ENCODE peak calls at places on chromosome 11, in ten cellular contexts. S is fibroblast of mammary gland; H is bronchial epithelial cell; W is CD8-positive, alpha-beta T cell; M is choroid plexus epithelial cell; K is HFF-Myc; Y is GM06990; N is uterus; P is lung; Q is lower leg skin. T is an unnamed sample.
A peak's percentile ranks its signal among the peaks of the same experiment; 100 is the strongest.

GRCh38 chr11:31529189-31529588 is 19.6 kb downstream of the ELP4 start:
- DNase-seq in S (no peak), H (no peak), W (no peak), M (no peak), K (no peak), Y (no peak), N (no peak), P (no peak), Q (no peak), T (no peak)

GRCh38 chr11:118929496-118930151 is 3.9 kb upstream of the BCL9L start:
- DNase-seq in S (peak; percentile 71), H (peak; percentile 66), W (peak; percentile 70), M (peak; percentile 88), K (no peak), Y (peak; percentile 69), N (peak; percentile 93), P (peak; percentile 90), Q (peak; percentile 88), T (peak; percentile 64)

GRCh38 chr11:46741600-46742484 is 22.8 kb downstream of the F2 start:
- DNase-seq in S (peak; percentile 18), H (no peak), W (no peak), M (no peak), K (no peak), Y (no peak), N (no peak), P (no peak), Q (no peak), T (no peak)

GRCh38 chr11:72642815-72643511 is 31.3 kb downstream of the PDE2A start:
- DNase-seq in S (peak; percentile 23), H (peak; percentile 51), W (peak; percentile 40), M (peak; percentile 47), K (no peak), Y (peak; percentile 75), N (peak; percentile 38), P (peak; percentile 45), Q (peak; percentile 21), T (peak; percentile 26)

GRCh38 chr11:95330332-95330731 is 99.3 kb upstream of the SESN3 start:
- DNase-seq in S (no peak), H (no peak), W (no peak), M (no peak), K (no peak), Y (no peak), N (no peak), P (no peak), Q (no peak), T (no peak)

GRCh38 chr11:84887055-84887629 is 740.0 kb downstream of the DLG2 start:
- DNase-seq in S (peak; percentile 17), H (no peak), W (no peak), M (peak; percentile 31), K (no peak), Y (no peak), N (no peak), P (no peak), Q (no peak), T (no peak)

GRCh38 chr11:46906596-46906995 is 11.8 kb downstream of the LRP4 start:
- DNase-seq in S (no peak), H (no peak), W (no peak), M (peak; percentile 20), K (no peak), Y (no peak), N (no peak), P (no peak), Q (no peak), T (peak; percentile 49)

GRCh38 chr11:7890417-7891179 is 40.5 kb downstream of the OR10A6 start:
- DNase-seq in S (peak; percentile 15), H (no peak), W (no peak), M (no peak), K (no peak), Y (peak; percentile 13), N (no peak), P (no peak), Q (no peak), T (peak; percentile 49)

GRCh38 chr11:121418625-121419114 is 33.4 kb upstream of the SORL1 start:
- DNase-seq in S (no peak), H (no peak), W (peak; percentile 35), M (no peak), K (no peak), Y (no peak), N (no peak), P (peak; percentile 50), Q (peak; percentile 44), T (no peak)

GRCh38 chr11:112150517-112150916 is 13.4 kb downstream of the IL18 start:
- DNase-seq in S (no peak), H (no peak), W (no peak), M (no peak), K (no peak), Y (no peak), N (no peak), P (no peak), Q (no peak), T (no peak)

GRCh38 chr11:61054927-61055562 is 47.2 kb upstream of the CD5 start:
- DNase-seq in S (no peak), H (no peak), W (no peak), M (no peak), K (no peak), Y (no peak), N (no peak), P (no peak), Q (no peak), T (no peak)

GRCh38 chr11:73493838-73494598 is 103.9 kb downstream of the FAM168A start:
- DNase-seq in S (peak; percentile 81), H (peak; percentile 82), W (no peak), M (peak; percentile 64), K (no peak), Y (no peak), N (no peak), P (no peak), Q (peak; percentile 15), T (peak; percentile 85)

GRCh38 chr11:3133456-3134217 is 31.5 kb downstream of the OSBPL5 start:
- DNase-seq in S (no peak), H (no peak), W (no peak), M (no peak), K (no peak), Y (no peak), N (peak; percentile 10), P (no peak), Q (no peak), T (no peak)

GRCh38 chr11:46265764-46266163 is 11.7 kb upstream of the CREB3L1 start:
- DNase-seq in S (no peak), H (no peak), W (no peak), M (no peak), K (no peak), Y (no peak), N (no peak), P (no peak), Q (no peak), T (no peak)

GRCh38 chr11:93100211-93100610 is 97.6 kb downstream of the SLC36A4 start:
- DNase-seq in S (peak; percentile 21), H (peak; percentile 25), W (no peak), M (peak; percentile 33), K (no peak), Y (no peak), N (no peak), P (no peak), Q (no peak), T (no peak)

GRCh38 chr11:110601941-110602340 is 110.3 kb downstream of the ARHGAP20 start:
- DNase-seq in S (no peak), H (no peak), W (no peak), M (no peak), K (no peak), Y (no peak), N (no peak), P (no peak), Q (no peak), T (no peak)

GRCh38 chr11:103257360-103257759 is 148.1 kb downstream of the DYNC2H1 start:
- DNase-seq in S (peak; percentile 34), H (peak; percentile 46), W (no peak), M (peak; percentile 57), K (no peak), Y (no peak), N (no peak), P (no peak), Q (no peak), T (peak; percentile 6)
- TF ChIP-seq CTCF in S (peak; percentile 26), H (peak; percentile 32), W (no peak), M (peak; percentile 54), K (peak; percentile 19), Y (no peak), N (no peak), P (no peak), Q (no peak), T (peak; percentile 27)

GRCh38 chr11:127130321-127130720 is 129.8 kb upstream of the KIRREL3 start:
- DNase-seq in S (no peak), H (no peak), W (no peak), M (no peak), K (no peak), Y (no peak), N (no peak), P (no peak), Q (no peak), T (no peak)

GRCh38 chr11:127126956-127127355 is 126.4 kb upstream of the KIRREL3 start:
- DNase-seq in S (no peak), H (no peak), W (no peak), M (no peak), K (no peak), Y (no peak), N (no peak), P (no peak), Q (no peak), T (no peak)
- H3K4me3 ChIP-seq in S (no peak overlapping the region), H (no peak overlapping the region), W (no peak overlapping the region), M (no peak overlapping the region), K (no peak overlapping the region), Y (no peak overlapping the region), N (no peak overlapping the region), P (no peak overlapping the region), Q (no peak overlapping the region), T (no peak overlapping the region)

GRCh38 chr11:56521955-56522354 is 21.1 kb downstream of the OR5M11 start:
- DNase-seq in S (no peak), H (no peak), W (no peak), M (no peak), K (no peak), Y (no peak), N (no peak), P (no peak), Q (no peak), T (no peak)
- TF ChIP-seq CTCF in S (no peak), H (no peak), W (no peak), M (no peak), K (no peak), Y (no peak), N (no peak), P (no peak), Q (no peak), T (no peak)

GRCh38 chr11:115929618-115930129 is 425.5 kb upstream of the CADM1 start:
- DNase-seq in S (no peak), H (no peak), W (no peak), M (no peak), K (no peak), Y (peak; percentile 58), N (no peak), P (no peak), Q (no peak), T (no peak)

GRCh38 chr11:115933564-115933963 is 429.3 kb upstream of the CADM1 start:
- DNase-seq in S (no peak), H (no peak), W (no peak), M (no peak), K (no peak), Y (no peak), N (no peak), P (no peak), Q (no peak), T (no peak)

GRCh38 chr11:115930276-115930675 is 426.1 kb upstream of the CADM1 start:
- DNase-seq in S (no peak), H (no peak), W (no peak), M (no peak), K (no peak), Y (no peak), N (no peak), P (no peak), Q (no peak), T (no peak)

GRCh38 chr11:115930886-115931537 is 426.8 kb upstream of the CADM1 start:
- DNase-seq in S (no peak), H (no peak), W (no peak), M (no peak), K (no peak), Y (no peak), N (no peak), P (no peak), Q (no peak), T (no peak)

GRCh38 chr11:115931684-115932083 is 427.5 kb upstream of the CADM1 start:
- DNase-seq in S (no peak), H (no peak), W (no peak), M (no peak), K (no peak), Y (no peak), N (no peak), P (no peak), Q (no peak), T (no peak)
- H3K4me3 ChIP-seq in S (no peak overlapping the region), H (no peak overlapping the region), W (no peak overlapping the region), M (no peak overlapping the region), K (no peak overlapping the region), Y (no peak overlapping the region), N (no peak overlapping the region), P (no peak overlapping the region), Q (no peak overlapping the region), T (no peak overlapping the region)

T was measured in foreskin fibroblast.